ENCODE peak calls at places on chromosomes 4 and X, in five cellular contexts. Z is transverse colon, J is MM.1S, A is body of pancreas, S is H9. R is an unnamed sample.

GRCh38 chr4:1463088-1463926 is 57.1 kb upstream of the NKX1-1 start:
- DNase-seq in Z (no peak), J (no peak), A (no peak), S (no peak), R (peak; percentile 67)

GRCh38 chrX:125998432-125998831 is 167.7 kb downstream of the DCAF12L2 start:
- DNase-seq in Z (no peak), J (peak; percentile 11), A (no peak), S (no peak), R (no peak)

GRCh38 chr4:153409412-153409811 is 56.7 kb upstream of the TMEM131L start:
- DNase-seq in Z (no peak), J (no peak), A (no peak), S (no peak), R (no peak)

GRCh38 chr4:141395246-141395830 is 174.6 kb downstream of the ZNF330 start:
- DNase-seq in Z (no peak), J (no peak), A (no peak), S (no peak), R (no peak)

GRCh38 chr4:3290889-3291321 is 1.9 kb upstream of the RGS12 start:
- DNase-seq in Z (no peak), J (no peak), A (no peak), S (no peak), R (no peak)

GRCh38 chr4:186307497-186307896 is 41.5 kb downstream of the F11 start:
- DNase-seq in Z (no peak), J (no peak), A (no peak), S (no peak), R (no peak)

GRCh38 chr4:105248613-105249012 is 101.9 kb downstream of the TET2 start:
- DNase-seq in Z (no peak), J (no peak), A (no peak), S (no peak), R (no peak)

GRCh38 chrX:40006025-40007017 is 91.4 kb downstream of the BCOR start:
- DNase-seq in Z (peak; percentile 71), J (peak; percentile 18), A (peak; percentile 31), S (peak; percentile 83), R (peak; percentile 40)

GRCh38 chr4:2042207-2042946 is 16.8 kb upstream of the NAT8L start:
- DNase-seq in Z (peak; percentile 41), J (peak; percentile 38), A (no peak), S (peak; percentile 39), R (no peak)

GRCh38 chr4:83613994-83614393 is 78.1 kb downstream of the GPAT3 start:
- DNase-seq in Z (no peak), J (no peak), A (no peak), S (no peak), R (no peak)

GRCh38 chr4:149914521-149915115 is 99.0 kb upstream of the IQCM start:
- DNase-seq in Z (peak; percentile 45), J (peak; percentile 60), A (peak; percentile 14), S (peak; percentile 62), R (peak; percentile 82)

GRCh38 chr4:75484195-75484594 is 30.0 kb downstream of the RCHY1 start:
- DNase-seq in Z (no peak), J (no peak), A (no peak), S (no peak), R (peak; percentile 27)

GRCh38 chr4:11111876-11112275 is 316.8 kb downstream of the HS3ST1 start:
- DNase-seq in Z (no peak), J (no peak), A (no peak), S (no peak), R (no peak)

GRCh38 chr4:27643101-27643500 is 782.5 kb downstream of the STIM2 start:
- DNase-seq in Z (no peak), J (no peak), A (no peak), S (no peak), R (no peak)

GRCh38 chr4:121464854-121465253 is 84.0 kb upstream of the QRFPR start:
- DNase-seq in Z (no peak), J (no peak), A (no peak), S (no peak), R (no peak)

GRCh38 chr4:155001229-155001628 is 207.2 kb upstream of the NPY2R start:
- DNase-seq in Z (no peak), J (no peak), A (no peak), S (no peak), R (no peak)

GRCh38 chrX:77979870-77980269 is 10.4 kb upstream of the PGAM4 start:
- DNase-seq in Z (no peak), J (no peak), A (no peak), S (no peak), R (no peak)

GRCh38 chr4:139458543-139458942 is 4.6 kb downstream of the RAB33B start:
- DNase-seq in Z (no peak), J (no peak), A (no peak), S (no peak), R (no peak)

GRCh38 chrX:77451041-77451440 is 3.9 kb downstream of the FGF16 start:
- DNase-seq in Z (no peak), J (no peak), A (no peak), S (no peak), R (no peak)

GRCh38 chr4:13182136-13182535 is 302.0 kb downstream of the RAB28 start:
- DNase-seq in Z (no peak), J (no peak), A (no peak), S (no peak), R (no peak)

GRCh38 chr4:42646013-42646784 is 10.7 kb downstream of the ATP8A1 start:
- DNase-seq in Z (no peak), J (peak; percentile 37), A (no peak), S (no peak), R (no peak)
- H3K4me1 ChIP-seq in Z (peaks cover 30% of the 10 kb centered on the region), J (peaks cover 56% of the 10 kb centered on the region), A (peaks cover 4% of the 10 kb centered on the region), S (no peaks in the 10 kb centered on the region), R (no peaks in the 10 kb centered on the region)

GRCh38 chrX:47068214-47068613 is 10.0 kb upstream of the RGN start:
- DNase-seq in Z (no peak), J (no peak), A (no peak), S (no peak), R (no peak)

GRCh38 chrX:47063179-47063578 is 15.1 kb upstream of the RGN start:
- DNase-seq in Z (no peak), J (no peak), A (no peak), S (no peak), R (no peak)

GRCh38 chrX:47068720-47069119 is 9.5 kb upstream of the RGN start:
- DNase-seq in Z (no peak), J (no peak), A (no peak), S (no peak), R (no peak)
- H3K27ac ChIP-seq in Z (no peak overlapping the region), J (no peak overlapping the region), A (no peak overlapping the region), S (no peak overlapping the region), R (no peak overlapping the region)

GRCh38 chr4:94126669-94127068 is 81.0 kb upstream of the SMARCAD1 start:
- DNase-seq in Z (no peak), J (peak; percentile 33), A (no peak), S (no peak), R (no peak)
- TF ChIP-seq CTCF in Z (peak; percentile 37), J (peak; percentile 35), A (no peak), S (peak; percentile 64), R (no peak)

DNA sequence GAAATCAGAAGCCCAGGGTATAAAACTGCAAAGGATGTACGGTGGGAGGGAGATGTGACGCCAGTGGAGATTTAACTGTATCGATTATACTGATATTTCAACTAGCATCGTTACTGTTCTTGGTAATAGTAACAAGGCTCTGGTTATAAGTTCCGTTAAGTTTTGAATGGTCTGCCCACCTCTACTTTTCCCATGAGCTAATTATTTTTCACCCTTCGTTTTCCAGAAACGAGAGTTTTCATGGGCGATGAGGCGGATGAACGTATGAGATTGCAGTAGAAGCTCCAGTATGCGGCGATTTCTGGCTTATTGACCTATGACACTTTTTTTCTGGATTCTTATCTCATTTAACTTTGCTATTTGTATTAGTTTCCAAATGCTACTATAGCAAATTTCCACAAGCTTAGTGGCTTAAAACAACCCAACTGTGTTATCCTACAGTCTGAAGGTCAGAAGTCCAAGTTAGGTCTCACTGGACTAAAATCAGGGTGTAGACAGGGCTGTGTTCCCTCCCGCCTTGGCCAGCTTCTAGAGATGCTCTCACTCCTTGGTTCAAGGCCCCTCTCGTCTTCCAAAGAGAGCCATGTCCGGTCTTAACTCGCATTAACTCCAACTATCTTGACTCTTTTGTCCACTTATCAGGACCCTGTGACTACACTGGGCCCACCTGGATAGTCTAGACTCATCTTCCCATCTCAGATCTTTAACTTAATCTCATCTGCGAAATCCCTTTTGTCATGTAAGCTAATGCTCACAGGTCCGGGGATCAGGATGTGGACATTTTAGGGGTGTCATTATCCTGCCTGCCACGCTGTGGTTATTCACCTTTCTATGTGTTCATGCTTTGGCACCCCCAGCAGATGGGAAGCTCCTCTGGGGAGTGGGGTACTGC is 122.5 kb downstream of the IRF2 start:
- DNase-seq in Z (no peak), J (peak; percentile 4), A (no peak), S (no peak), R (no peak)
- H3K4me1 ChIP-seq in Z (peaks cover 50% of the 10 kb centered on the region), J (peaks cover 35% of the 10 kb centered on the region), A (peaks cover 48% of the 10 kb centered on the region), S (peaks cover 16% of the 10 kb centered on the region), R (peaks cover 26% of the 10 kb centered on the region)

GRCh38 chr4:87844476-87844875 is 11.7 kb downstream of the MEPE start:
- DNase-seq in Z (no peak), J (no peak), A (no peak), S (no peak), R (no peak)

GRCh38 chr4:87851955-87852354 is 19.2 kb downstream of the MEPE start:
- DNase-seq in Z (no peak), J (no peak), A (no peak), S (no peak), R (no peak)

GRCh38 chr4:87849612-87850011 is 16.8 kb downstream of the MEPE start:
- DNase-seq in Z (no peak), J (no peak), A (no peak), S (no peak), R (no peak)

GRCh38 chr4:87851332-87851731 is 18.6 kb downstream of the MEPE start:
- DNase-seq in Z (no peak), J (no peak), A (no peak), S (no peak), R (no peak)

GRCh38 chr4:87848622-87849351 is 16.0 kb downstream of the MEPE start:
- DNase-seq in Z (peak; percentile 29), J (peak; percentile 76), A (peak; percentile 50), S (peak; percentile 44), R (peak; percentile 77)
- H3K27ac ChIP-seq in Z (no peak overlapping the region), J (no peak overlapping the region), A (peak overlapping the region; percentile 51), S (no peak overlapping the region), R (no peak overlapping the region)

R was measured in testis.